ENCODE peak calls at places on chromosomes 2 and 18, in four cellular contexts. Q is DMS153, B is left lung, E is adrenal gland. X is an unnamed sample.

GRCh38 chr2:98212291-98212690 is 125.3 kb downstream of the VWA3B start:
- DNase-seq in B (no peak), Q (no peak), E (no peak), X (no peak)

GRCh38 chr2:118557791-118558190 is 289.7 kb downstream of the EN1 start:
- DNase-seq in B (no peak), Q (no peak), E (no peak), X (no peak)

GRCh38 chr2:145184741-145185671 is 665.1 kb upstream of the ZEB2 start:
- DNase-seq in B (no peak), E (no peak), Q (no peak), X (no peak)

GRCh38 chr2:32277674-32278475 is at the start of gene YIPF4:
- DNase-seq in B (peak), Q (peak), E (peak), X (peak)

GRCh38 chr2:9843229-9844035 is at the start of gene TAF1B:
- DNase-seq in E (peak), B (peak), Q (peak), X (peak)

GRCh38 chr2:68721482-68722071 is 13.0 kb upstream of the ARHGAP25 start:
- DNase-seq in Q (peak), E (no peak), B (no peak), X (no peak)

GRCh38 chr18:77052297-77052645 is 80.3 kb downstream of the MBP start:
- DNase-seq in Q (no peak), B (no peak), E (no peak), X (no peak)

GRCh38 chr18:3008546-3008945 is 4.4 kb downstream of the LPIN2 start:
- DNase-seq in Q (no peak), E (no peak), B (no peak), X (no peak)

GRCh38 chr2:69253893-69254292 is 133.1 kb downstream of the GFPT1 start:
- DNase-seq in E (peak), Q (no peak), B (no peak), X (no peak)

GRCh38 chr2:109028738-109029443 is 39.9 kb upstream of the EDAR start:
- DNase-seq in E (no peak), B (no peak), Q (no peak), X (no peak)